ENCODE peak calls at places on chromosomes 1 and 21, in seven cellular contexts. One of them, this sample, is unnamed. For H3K4me1, the result is how much of the 10 kb centered on the place peaks cover.

GRCh38 chr1:222634180-222635013 is 16.5 kb downstream of the MIA3 start:
- DNase-seq in astrocyte: peak
- DNase-seq in tibial nerve: no peak
- DNase-seq in stomach: peak
- DNase-seq in heart right ventricle: no peak
- DNase-seq in pancreas: peak
- DNase-seq in cardiac muscle cell: peak
- DNase-seq in this sample: no peak

GRCh38 chr1:167447521-167448136 is 70.7 kb downstream of the CD247 start:
- DNase-seq in astrocyte: no peak
- DNase-seq in tibial nerve: no peak
- DNase-seq in stomach: peak
- DNase-seq in heart right ventricle: no peak
- DNase-seq in pancreas: peak
- DNase-seq in cardiac muscle cell: no peak
- DNase-seq in this sample: no peak

GRCh38 chr1:240965581-240966091 is 353.7 kb upstream of the GREM2 start:
- DNase-seq in astrocyte: no peak
- DNase-seq in tibial nerve: no peak
- DNase-seq in stomach: no peak
- DNase-seq in heart right ventricle: no peak
- DNase-seq in pancreas: no peak
- DNase-seq in cardiac muscle cell: no peak
- DNase-seq in this sample: no peak

GRCh38 chr1:84145051-84145450 is 980 bp downstream of the PRKACB start:
- DNase-seq in astrocyte: no peak
- DNase-seq in tibial nerve: no peak
- DNase-seq in stomach: no peak
- DNase-seq in heart right ventricle: no peak
- DNase-seq in pancreas: no peak
- DNase-seq in cardiac muscle cell: no peak
- DNase-seq in this sample: no peak

GRCh38 chr1:223258751-223259177 is 105.2 kb downstream of the SUSD4 start:
- DNase-seq in astrocyte: peak
- DNase-seq in tibial nerve: no peak
- DNase-seq in stomach: peak
- DNase-seq in heart right ventricle: no peak
- DNase-seq in pancreas: no peak
- DNase-seq in cardiac muscle cell: peak
- DNase-seq in this sample: no peak

GRCh38 chr21:27532081-27532480 is 565.2 kb upstream of the ADAMTS5 start:
- DNase-seq in astrocyte: peak
- DNase-seq in tibial nerve: no peak
- DNase-seq in stomach: no peak
- DNase-seq in heart right ventricle: no peak
- DNase-seq in pancreas: peak
- DNase-seq in cardiac muscle cell: peak
- DNase-seq in this sample: no peak

GRCh38 chr1:15682886-15683410 is 1.2 kb upstream of the PLEKHM2 start:
- DNase-seq in astrocyte: no peak
- DNase-seq in tibial nerve: no peak
- DNase-seq in stomach: no peak
- DNase-seq in heart right ventricle: no peak
- DNase-seq in pancreas: no peak
- DNase-seq in cardiac muscle cell: no peak
- DNase-seq in this sample: no peak

GRCh38 chr21:16376673-16377072 is 646.9 kb downstream of the USP25 start:
- DNase-seq in astrocyte: no peak
- DNase-seq in tibial nerve: no peak
- DNase-seq in stomach: no peak
- DNase-seq in heart right ventricle: no peak
- DNase-seq in pancreas: no peak
- DNase-seq in cardiac muscle cell: no peak
- DNase-seq in this sample: no peak

GRCh38 chr1:117037802-117038201 is 22.3 kb upstream of the TTF2 start:
- DNase-seq in astrocyte: no peak
- DNase-seq in tibial nerve: no peak
- DNase-seq in stomach: no peak
- DNase-seq in heart right ventricle: no peak
- DNase-seq in pancreas: no peak
- DNase-seq in cardiac muscle cell: no peak
- DNase-seq in this sample: no peak

GRCh38 chr1:151314137-151314875 is 12.9 kb downstream of the PI4KB start:
- DNase-seq in astrocyte: peak
- DNase-seq in tibial nerve: peak
- DNase-seq in stomach: peak
- DNase-seq in heart right ventricle: peak
- DNase-seq in pancreas: peak
- DNase-seq in cardiac muscle cell: peak
- DNase-seq in this sample: peak

GRCh38 chr1:6783956-6784559 is 1.2 kb upstream of the CAMTA1 start:
- DNase-seq in astrocyte: no peak
- DNase-seq in tibial nerve: no peak
- DNase-seq in stomach: no peak
- DNase-seq in heart right ventricle: no peak
- DNase-seq in pancreas: no peak
- DNase-seq in cardiac muscle cell: peak
- DNase-seq in this sample: no peak

GRCh38 chr1:109714661-109715372 is 2.8 kb downstream of the GSTM5 start:
- DNase-seq in astrocyte: no peak
- DNase-seq in tibial nerve: no peak
- DNase-seq in stomach: no peak
- DNase-seq in heart right ventricle: no peak
- DNase-seq in pancreas: no peak
- DNase-seq in cardiac muscle cell: no peak
- DNase-seq in this sample: no peak

GRCh38 chr1:61993331-61993961 is 201.2 kb upstream of the L1TD1 start:
- DNase-seq in astrocyte: peak
- DNase-seq in tibial nerve: no peak
- DNase-seq in stomach: no peak
- DNase-seq in heart right ventricle: no peak
- DNase-seq in pancreas: no peak
- DNase-seq in cardiac muscle cell: peak
- DNase-seq in this sample: peak

GRCh38 chr1:234865171-234866006 is 255.4 kb upstream of the IRF2BP2 start:
- DNase-seq in astrocyte: no peak
- DNase-seq in tibial nerve: no peak
- DNase-seq in stomach: no peak
- DNase-seq in heart right ventricle: no peak
- DNase-seq in pancreas: no peak
- DNase-seq in cardiac muscle cell: no peak
- DNase-seq in this sample: no peak

GRCh38 chr21:43369124-43369523 is 57.8 kb downstream of the SIK1 start:
- DNase-seq in astrocyte: peak
- DNase-seq in tibial nerve: no peak
- DNase-seq in stomach: no peak
- DNase-seq in heart right ventricle: peak
- DNase-seq in pancreas: no peak
- DNase-seq in cardiac muscle cell: peak
- DNase-seq in this sample: no peak

GRCh38 chr1:197618065-197618464 is 157.2 kb downstream of the DENND1B start:
- DNase-seq in astrocyte: peak
- DNase-seq in tibial nerve: no peak
- DNase-seq in stomach: no peak
- DNase-seq in heart right ventricle: no peak
- DNase-seq in pancreas: no peak
- DNase-seq in cardiac muscle cell: peak
- DNase-seq in this sample: no peak

GRCh38 chr1:228311091-228311490 is 95.5 kb downstream of the TRIM11 start:
- DNase-seq in astrocyte: no peak
- DNase-seq in tibial nerve: no peak
- DNase-seq in stomach: no peak
- DNase-seq in heart right ventricle: no peak
- DNase-seq in pancreas: no peak
- DNase-seq in cardiac muscle cell: no peak
- DNase-seq in this sample: no peak

GRCh38 chr1:185674201-185674600 is 60.0 kb upstream of the HMCN1 start:
- DNase-seq in astrocyte: no peak
- DNase-seq in tibial nerve: no peak
- DNase-seq in stomach: no peak
- DNase-seq in heart right ventricle: no peak
- DNase-seq in pancreas: peak
- DNase-seq in cardiac muscle cell: peak
- DNase-seq in this sample: no peak

GRCh38 chr21:20424943-20425342 is 573.3 kb upstream of the NCAM2 start:
- DNase-seq in astrocyte: no peak
- DNase-seq in tibial nerve: no peak
- DNase-seq in stomach: no peak
- DNase-seq in heart right ventricle: no peak
- DNase-seq in pancreas: no peak
- DNase-seq in cardiac muscle cell: no peak
- DNase-seq in this sample: no peak

GRCh38 chr1:203327684-203328457 is 22.6 kb downstream of the BTG2 start:
- DNase-seq in astrocyte: peak
- DNase-seq in tibial nerve: peak
- DNase-seq in stomach: peak
- DNase-seq in heart right ventricle: peak
- DNase-seq in pancreas: no peak
- DNase-seq in cardiac muscle cell: peak
- DNase-seq in this sample: peak

GRCh38 chr1:84996846-84997666 is at the start of gene MCOLN2:
- DNase-seq in astrocyte: no peak
- DNase-seq in tibial nerve: no peak
- DNase-seq in stomach: peak
- DNase-seq in heart right ventricle: peak
- DNase-seq in pancreas: peak
- DNase-seq in cardiac muscle cell: peak
- DNase-seq in this sample: no peak

GRCh38 chr1:201538618-201539551 is at the start of gene NAV1:
- DNase-seq in astrocyte: peak
- DNase-seq in tibial nerve: peak
- DNase-seq in stomach: peak
- DNase-seq in heart right ventricle: peak
- DNase-seq in pancreas: peak
- DNase-seq in cardiac muscle cell: peak
- DNase-seq in this sample: peak

GRCh38 chr1:74467786-74468377 is 44.5 kb downstream of the LRRC53 start:
- DNase-seq in astrocyte: no peak
- DNase-seq in tibial nerve: no peak
- DNase-seq in stomach: no peak
- DNase-seq in heart right ventricle: no peak
- DNase-seq in pancreas: no peak
- DNase-seq in cardiac muscle cell: peak
- DNase-seq in this sample: no peak

GRCh38 chr21:37546949-37547614 is 180.5 kb downstream of the DYRK1A start:
- DNase-seq in astrocyte: peak
- DNase-seq in tibial nerve: no peak
- DNase-seq in stomach: no peak
- DNase-seq in heart right ventricle: no peak
- DNase-seq in pancreas: no peak
- DNase-seq in cardiac muscle cell: peak
- DNase-seq in this sample: no peak

GRCh38 chr1:242824435-242824834 is 299.9 kb upstream of the PLD5 start:
- DNase-seq in astrocyte: peak
- DNase-seq in tibial nerve: no peak
- DNase-seq in stomach: no peak
- DNase-seq in heart right ventricle: no peak
- DNase-seq in pancreas: no peak
- DNase-seq in cardiac muscle cell: no peak
- DNase-seq in this sample: no peak

GRCh38 chr1:196387766-196388165 is 220.5 kb downstream of the KCNT2 start:
- DNase-seq in astrocyte: peak
- DNase-seq in tibial nerve: no peak
- DNase-seq in stomach: no peak
- DNase-seq in heart right ventricle: no peak
- DNase-seq in pancreas: no peak
- DNase-seq in cardiac muscle cell: no peak
- DNase-seq in this sample: no peak

GRCh38 chr1:76433528-76433927 is 359.0 kb downstream of the ST6GALNAC3 start:
- DNase-seq in astrocyte: peak
- DNase-seq in tibial nerve: no peak
- DNase-seq in stomach: no peak
- DNase-seq in heart right ventricle: no peak
- DNase-seq in pancreas: no peak
- DNase-seq in cardiac muscle cell: peak
- DNase-seq in this sample: no peak

GRCh38 chr1:63891211-63891610 is 117.4 kb downstream of the ROR1 start:
- DNase-seq in astrocyte: no peak
- DNase-seq in tibial nerve: no peak
- DNase-seq in stomach: no peak
- DNase-seq in heart right ventricle: no peak
- DNase-seq in pancreas: peak
- DNase-seq in cardiac muscle cell: no peak
- DNase-seq in this sample: no peak

GRCh38 chr1:209486861-209487260 is 96.7 kb upstream of the CAMK1G start:
- DNase-seq in astrocyte: peak
- DNase-seq in tibial nerve: no peak
- DNase-seq in stomach: no peak
- DNase-seq in heart right ventricle: no peak
- DNase-seq in pancreas: no peak
- DNase-seq in cardiac muscle cell: peak
- DNase-seq in this sample: no peak

GRCh38 chr1:172383541-172383940 is 36.9 kb upstream of the C1orf105 start:
- DNase-seq in astrocyte: peak
- DNase-seq in tibial nerve: no peak
- DNase-seq in stomach: no peak
- DNase-seq in heart right ventricle: no peak
- DNase-seq in pancreas: no peak
- DNase-seq in cardiac muscle cell: peak
- DNase-seq in this sample: no peak

GRCh38 chr1:165257969-165258459 is 98.5 kb downstream of the LMX1A start:
- DNase-seq in astrocyte: no peak
- DNase-seq in tibial nerve: peak
- DNase-seq in stomach: peak
- DNase-seq in heart right ventricle: peak
- DNase-seq in pancreas: peak
- DNase-seq in cardiac muscle cell: peak
- DNase-seq in this sample: peak
- TF ChIP-seq CTCF in astrocyte: peak
- TF ChIP-seq CTCF in tibial nerve: peak
- TF ChIP-seq CTCF in stomach: no peak
- TF ChIP-seq CTCF in heart right ventricle: peak
- TF ChIP-seq CTCF in pancreas: peak
- TF ChIP-seq CTCF in cardiac muscle cell: peak
- TF ChIP-seq CTCF in this sample: peak

GRCh38 chr1:66336641-66336991 is 197.3 kb upstream of the SGIP1 start:
- DNase-seq in astrocyte: no peak
- DNase-seq in tibial nerve: no peak
- DNase-seq in stomach: no peak
- DNase-seq in heart right ventricle: no peak
- DNase-seq in pancreas: no peak
- DNase-seq in cardiac muscle cell: no peak
- DNase-seq in this sample: no peak
- H3K4me3 ChIP-seq in astrocyte: no peak
- H3K4me3 ChIP-seq in tibial nerve: no peak
- H3K4me3 ChIP-seq in stomach: no peak
- H3K4me3 ChIP-seq in heart right ventricle: no peak
- H3K4me3 ChIP-seq in pancreas: no peak
- H3K4me3 ChIP-seq in cardiac muscle cell: no peak
- H3K4me3 ChIP-seq in this sample: peak

GRCh38 chr1:207817166-207817565 is 65.3 kb downstream of the CD46 start:
- DNase-seq in astrocyte: no peak
- DNase-seq in tibial nerve: no peak
- DNase-seq in stomach: no peak
- DNase-seq in heart right ventricle: no peak
- DNase-seq in pancreas: no peak
- DNase-seq in cardiac muscle cell: no peak
- DNase-seq in this sample: no peak
- H3K4me1 ChIP-seq in astrocyte: under half
- H3K4me1 ChIP-seq in tibial nerve: half or more
- H3K4me1 ChIP-seq in stomach: half or more
- H3K4me1 ChIP-seq in heart right ventricle: half or more
- H3K4me1 ChIP-seq in pancreas: half or more
- H3K4me1 ChIP-seq in cardiac muscle cell: under half
- H3K4me1 ChIP-seq in this sample: under half

GRCh38 chr1:106620521-106620954 is 435.9 kb upstream of the PRMT6 start:
- DNase-seq in astrocyte: peak
- DNase-seq in tibial nerve: no peak
- DNase-seq in stomach: no peak
- DNase-seq in heart right ventricle: no peak
- DNase-seq in pancreas: no peak
- DNase-seq in cardiac muscle cell: peak
- DNase-seq in this sample: no peak
- TF ChIP-seq CTCF in astrocyte: no peak
- TF ChIP-seq CTCF in tibial nerve: no peak
- TF ChIP-seq CTCF in stomach: no peak
- TF ChIP-seq CTCF in heart right ventricle: no peak
- TF ChIP-seq CTCF in pancreas: no peak
- TF ChIP-seq CTCF in cardiac muscle cell: no peak
- TF ChIP-seq CTCF in this sample: no peak

This sample was measured in breast epithelium.